ENCODE peak calls at places on chromosomes 12 and 14, in nine cellular contexts. One of them, this sample, is unnamed.

GRCh38 chr12:30754383-30754749 is 385 bp downstream of the CAPRIN2 start:
- DNase-seq in HuH-7.5: peak
- DNase-seq in activated CD4-positive, alpha-beta T cell treated with anti-CD3 and anti-CD28 coated beads, Interleukin-2, amount 50 U/mL, for 1 hour: no peak
- DNase-seq in prostate gland: no peak
- DNase-seq in MCF 10A: no peak
- DNase-seq in hippocampal formation: no peak
- DNase-seq in GM13977: no peak
- DNase-seq in CD4-positive, CD25-positive, alpha-beta regulatory T cell: peak
- DNase-seq in HS-5: peak
- DNase-seq in this sample: no peak

GRCh38 chr12:40646456-40646855 is 45.8 kb upstream of the CNTN1 start:
- DNase-seq in HuH-7.5: no peak
- DNase-seq in activated CD4-positive, alpha-beta T cell treated with anti-CD3 and anti-CD28 coated beads, Interleukin-2, amount 50 U/mL, for 1 hour: no peak
- DNase-seq in prostate gland: no peak
- DNase-seq in MCF 10A: no peak
- DNase-seq in hippocampal formation: no peak
- DNase-seq in GM13977: no peak
- DNase-seq in CD4-positive, CD25-positive, alpha-beta regulatory T cell: no peak
- DNase-seq in HS-5: no peak
- DNase-seq in this sample: no peak

GRCh38 chr14:72173038-72173720 is 240.9 kb downstream of the RGS6 start:
- DNase-seq in HuH-7.5: no peak
- DNase-seq in activated CD4-positive, alpha-beta T cell treated with anti-CD3 and anti-CD28 coated beads, Interleukin-2, amount 50 U/mL, for 1 hour: no peak
- DNase-seq in prostate gland: no peak
- DNase-seq in MCF 10A: no peak
- DNase-seq in hippocampal formation: no peak
- DNase-seq in GM13977: no peak
- DNase-seq in CD4-positive, CD25-positive, alpha-beta regulatory T cell: no peak
- DNase-seq in HS-5: no peak
- DNase-seq in this sample: no peak

GRCh38 chr14:22532345-22533056 is 56.5 kb downstream of the DAD1 start:
- DNase-seq in HuH-7.5: no peak
- DNase-seq in activated CD4-positive, alpha-beta T cell treated with anti-CD3 and anti-CD28 coated beads, Interleukin-2, amount 50 U/mL, for 1 hour: no peak
- DNase-seq in prostate gland: no peak
- DNase-seq in MCF 10A: no peak
- DNase-seq in hippocampal formation: no peak
- DNase-seq in GM13977: no peak
- DNase-seq in CD4-positive, CD25-positive, alpha-beta regulatory T cell: no peak
- DNase-seq in HS-5: no peak
- DNase-seq in this sample: no peak

GRCh38 chr14:54440454-54440853 is 720 bp downstream of the CNIH1 start:
- DNase-seq in HuH-7.5: no peak
- DNase-seq in activated CD4-positive, alpha-beta T cell treated with anti-CD3 and anti-CD28 coated beads, Interleukin-2, amount 50 U/mL, for 1 hour: no peak
- DNase-seq in prostate gland: no peak
- DNase-seq in MCF 10A: peak
- DNase-seq in hippocampal formation: no peak
- DNase-seq in GM13977: no peak
- DNase-seq in CD4-positive, CD25-positive, alpha-beta regulatory T cell: no peak
- DNase-seq in HS-5: no peak
- DNase-seq in this sample: no peak

GRCh38 chr14:99675381-99675835 is 8.7 kb upstream of the CYP46A1 start:
- DNase-seq in HuH-7.5: no peak
- DNase-seq in activated CD4-positive, alpha-beta T cell treated with anti-CD3 and anti-CD28 coated beads, Interleukin-2, amount 50 U/mL, for 1 hour: no peak
- DNase-seq in prostate gland: no peak
- DNase-seq in MCF 10A: no peak
- DNase-seq in hippocampal formation: no peak
- DNase-seq in GM13977: no peak
- DNase-seq in CD4-positive, CD25-positive, alpha-beta regulatory T cell: no peak
- DNase-seq in HS-5: no peak
- DNase-seq in this sample: no peak

GRCh38 chr14:102593841-102594170 is 1.4 kb downstream of the RCOR1 start:
- DNase-seq in HuH-7.5: no peak
- DNase-seq in activated CD4-positive, alpha-beta T cell treated with anti-CD3 and anti-CD28 coated beads, Interleukin-2, amount 50 U/mL, for 1 hour: no peak
- DNase-seq in prostate gland: no peak
- DNase-seq in MCF 10A: no peak
- DNase-seq in hippocampal formation: no peak
- DNase-seq in GM13977: peak
- DNase-seq in CD4-positive, CD25-positive, alpha-beta regulatory T cell: no peak
- DNase-seq in HS-5: no peak
- DNase-seq in this sample: no peak

GRCh38 chr12:46401703-46402102 is 29.1 kb upstream of the SLC38A2 start:
- DNase-seq in HuH-7.5: no peak
- DNase-seq in activated CD4-positive, alpha-beta T cell treated with anti-CD3 and anti-CD28 coated beads, Interleukin-2, amount 50 U/mL, for 1 hour: no peak
- DNase-seq in prostate gland: no peak
- DNase-seq in MCF 10A: peak
- DNase-seq in hippocampal formation: no peak
- DNase-seq in GM13977: no peak
- DNase-seq in CD4-positive, CD25-positive, alpha-beta regulatory T cell: no peak
- DNase-seq in HS-5: no peak
- DNase-seq in this sample: no peak

GRCh38 chr14:32224731-32225377 is 21.8 kb upstream of the RNU6-8 start:
- DNase-seq in HuH-7.5: peak
- DNase-seq in activated CD4-positive, alpha-beta T cell treated with anti-CD3 and anti-CD28 coated beads, Interleukin-2, amount 50 U/mL, for 1 hour: no peak
- DNase-seq in prostate gland: no peak
- DNase-seq in MCF 10A: peak
- DNase-seq in hippocampal formation: no peak
- DNase-seq in GM13977: no peak
- DNase-seq in CD4-positive, CD25-positive, alpha-beta regulatory T cell: peak
- DNase-seq in HS-5: peak
- DNase-seq in this sample: no peak

GRCh38 chr12:110253176-110253575 is 27.9 kb upstream of the ATP2A2 start:
- DNase-seq in HuH-7.5: no peak
- DNase-seq in activated CD4-positive, alpha-beta T cell treated with anti-CD3 and anti-CD28 coated beads, Interleukin-2, amount 50 U/mL, for 1 hour: no peak
- DNase-seq in prostate gland: no peak
- DNase-seq in MCF 10A: no peak
- DNase-seq in hippocampal formation: no peak
- DNase-seq in GM13977: no peak
- DNase-seq in CD4-positive, CD25-positive, alpha-beta regulatory T cell: no peak
- DNase-seq in HS-5: no peak
- DNase-seq in this sample: no peak

GRCh38 chr14:35285991-35286564 is 6.1 kb upstream of the PSMA6 start:
- DNase-seq in HuH-7.5: no peak
- DNase-seq in activated CD4-positive, alpha-beta T cell treated with anti-CD3 and anti-CD28 coated beads, Interleukin-2, amount 50 U/mL, for 1 hour: no peak
- DNase-seq in prostate gland: no peak
- DNase-seq in MCF 10A: no peak
- DNase-seq in hippocampal formation: no peak
- DNase-seq in GM13977: no peak
- DNase-seq in CD4-positive, CD25-positive, alpha-beta regulatory T cell: peak
- DNase-seq in HS-5: no peak
- DNase-seq in this sample: no peak

GRCh38 chr12:100987552-100988277 is 193.1 kb downstream of the ANO4 start:
- DNase-seq in HuH-7.5: peak
- DNase-seq in activated CD4-positive, alpha-beta T cell treated with anti-CD3 and anti-CD28 coated beads, Interleukin-2, amount 50 U/mL, for 1 hour: no peak
- DNase-seq in prostate gland: no peak
- DNase-seq in MCF 10A: peak
- DNase-seq in hippocampal formation: no peak
- DNase-seq in GM13977: peak
- DNase-seq in CD4-positive, CD25-positive, alpha-beta regulatory T cell: peak
- DNase-seq in HS-5: peak
- DNase-seq in this sample: peak

GRCh38 chr14:25431211-25432076 is 381.5 kb upstream of the STXBP6 start:
- DNase-seq in HuH-7.5: peak
- DNase-seq in activated CD4-positive, alpha-beta T cell treated with anti-CD3 and anti-CD28 coated beads, Interleukin-2, amount 50 U/mL, for 1 hour: no peak
- DNase-seq in prostate gland: peak
- DNase-seq in MCF 10A: no peak
- DNase-seq in hippocampal formation: no peak
- DNase-seq in GM13977: no peak
- DNase-seq in CD4-positive, CD25-positive, alpha-beta regulatory T cell: peak
- DNase-seq in HS-5: no peak
- DNase-seq in this sample: no peak